ENCODE peak calls at places on chromosomes 1 and 21, in eight cellular contexts. N is prostate gland, B is ovary, P is IMR-90, J is uterus, K is breast epithelium, I is A549, T is heart left ventricle. Z is an unnamed sample.

GRCh38 chr1:110525250-110525597 is 6.2 kb upstream of the KCNA10 start:
- DNase-seq in N (no peak), B (no peak), P (no peak), J (no peak), K (no peak), I (no peak), T (no peak), Z (no peak)

GRCh38 chr1:81802601-81803422 is 2.1 kb downstream of the ADGRL2 start:
- DNase-seq in N (peak; percentile 74), B (peak; percentile 85), P (peak; percentile 33), J (peak; percentile 61), K (peak; percentile 54), I (peak; percentile 45), T (peak; percentile 82), Z (peak; percentile 83)

GRCh38 chr1:22625262-22625925 is 11.0 kb upstream of the C1QA start:
- DNase-seq in N (no peak), B (no peak), P (no peak), J (no peak), K (no peak), I (no peak), T (no peak), Z (no peak)

GRCh38 chr1:114105401-114105979 is 48.2 kb downstream of the SYT6 start:
- DNase-seq in N (no peak), B (no peak), P (no peak), J (no peak), K (no peak), I (no peak), T (no peak), Z (no peak)

GRCh38 chr1:47559944-47560695 is 122.3 kb downstream of the FOXD2 start:
- DNase-seq in N (no peak), B (no peak), P (no peak), J (no peak), K (no peak), I (no peak), T (no peak), Z (peak; percentile 82)

GRCh38 chr1:15073799-15074308 is 79.7 kb upstream of the TMEM51 start:
- DNase-seq in N (no peak), B (no peak), P (no peak), J (no peak), K (no peak), I (no peak), T (no peak), Z (no peak)

GRCh38 chr1:179077396-179077795 is 4.5 kb upstream of the TOR3A start:
- DNase-seq in N (no peak), B (no peak), P (peak; percentile 81), J (no peak), K (no peak), I (no peak), T (no peak), Z (no peak)

GRCh38 chr1:112643080-112643479 is 23.4 kb downstream of the CAPZA1 start:
- DNase-seq in N (no peak), B (no peak), P (no peak), J (no peak), K (no peak), I (no peak), T (no peak), Z (no peak)

GRCh38 chr1:59012378-59012777 is 228.5 kb upstream of the JUN start:
- DNase-seq in N (no peak), B (no peak), P (no peak), J (no peak), K (no peak), I (no peak), T (no peak), Z (no peak)

DNA sequence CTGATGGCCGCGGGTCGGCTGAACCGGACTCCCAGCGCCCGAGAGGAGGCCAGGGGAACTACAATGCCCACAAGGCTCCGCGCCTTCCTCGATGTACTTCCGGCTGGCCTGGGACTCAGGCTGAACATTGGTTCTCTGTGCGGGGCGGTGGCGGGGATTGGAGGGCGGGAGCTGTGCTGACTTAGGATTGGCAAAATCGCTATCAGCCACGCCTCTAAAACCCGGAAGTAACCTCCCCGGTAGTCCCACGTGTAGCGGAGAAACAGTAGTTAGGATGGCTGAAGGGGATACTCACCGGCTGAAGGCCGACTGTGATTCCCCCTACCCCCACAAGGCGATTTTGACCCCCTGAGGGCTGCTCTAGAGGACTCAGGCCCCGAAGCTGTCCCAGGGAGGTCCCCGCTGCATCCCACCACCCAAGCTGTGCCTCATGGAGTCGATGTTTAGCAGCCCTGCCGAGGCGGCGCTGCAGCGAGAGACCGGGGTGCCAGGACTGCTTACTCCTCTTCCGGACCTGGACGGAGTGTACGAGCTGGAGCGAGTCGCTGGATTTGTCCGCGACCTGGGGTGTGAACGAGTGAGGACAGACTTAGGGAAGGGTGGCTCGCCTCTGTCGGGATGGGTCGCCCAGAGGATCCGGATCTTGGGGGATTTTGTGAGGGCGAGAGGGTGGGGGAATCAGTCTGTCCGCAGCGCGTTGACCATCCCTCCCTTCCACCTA is at the start of gene DPH2:
- DNase-seq in N (peak; percentile 97), B (peak; percentile 95), P (peak; percentile 97), J (peak; percentile 96), K (peak; percentile 98), I (peak; percentile 95), T (peak; percentile 98), Z (peak; percentile 98)
- TF ChIP-seq CTCF in N (no peak), B (no peak), P (no peak), J (peak; percentile 14), K (no peak), I (no peak), T (no peak), Z (no peak)

DNA sequence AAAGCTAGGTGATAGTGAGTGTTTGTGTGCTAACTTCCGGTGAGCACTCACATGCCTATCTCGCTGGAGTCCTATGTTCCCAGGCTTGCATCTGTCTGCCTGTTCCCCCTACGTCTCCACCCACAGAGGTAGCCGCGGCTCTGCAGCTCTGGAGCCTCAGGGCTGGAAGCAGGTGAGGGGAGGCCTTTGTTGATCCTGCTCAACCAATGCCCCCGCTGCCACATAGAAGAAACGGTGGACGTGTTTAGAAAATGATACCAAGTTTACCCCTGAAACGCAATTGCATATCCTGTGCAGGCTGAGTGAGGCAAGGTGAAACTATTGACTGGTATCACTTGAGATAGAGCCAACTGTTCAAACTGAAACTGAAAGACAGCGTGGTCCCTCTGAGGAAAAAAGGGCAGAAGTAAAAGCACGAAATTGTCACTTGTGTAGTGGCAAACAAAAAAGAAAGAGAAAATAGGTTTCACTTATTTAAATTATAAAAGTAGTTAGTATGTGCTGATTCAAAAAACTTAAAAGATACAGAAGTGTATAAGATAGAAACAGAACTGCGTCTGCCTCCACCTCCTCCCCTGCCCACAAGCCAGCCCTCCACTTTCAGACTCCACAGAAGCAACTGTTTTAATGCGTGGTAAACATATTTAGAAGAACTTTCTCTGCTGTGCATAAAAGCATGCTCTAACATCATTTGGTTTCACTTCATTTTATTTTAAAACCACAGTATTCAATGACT is 38.6 kb upstream of the ETS2 start:
- DNase-seq in N (peak; percentile 26), B (no peak), P (no peak), J (no peak), K (no peak), I (no peak), T (no peak), Z (no peak)
- H3K4me3 ChIP-seq in N (peak overlapping the region; percentile 4), B (no peak overlapping the region), P (no peak overlapping the region), J (no peak overlapping the region), K (peak overlapping the region; percentile 3), I (no peak overlapping the region), T (no peak overlapping the region), Z (peak overlapping the region; percentile 42)

GRCh38 chr1:206556748-206557635 is 49.7 kb downstream of the RASSF5 start:
- DNase-seq in N (peak; percentile 59), B (peak; percentile 62), P (peak; percentile 38), J (peak; percentile 60), K (peak; percentile 57), I (peak; percentile 25), T (peak; percentile 82), Z (peak; percentile 81)
- TF ChIP-seq POLR2A in N (peak; percentile 33), B (no peak), P (no peak), J (no peak), K (no peak), I (no peak), T (no peak), Z (peak; percentile 54)

DNA sequence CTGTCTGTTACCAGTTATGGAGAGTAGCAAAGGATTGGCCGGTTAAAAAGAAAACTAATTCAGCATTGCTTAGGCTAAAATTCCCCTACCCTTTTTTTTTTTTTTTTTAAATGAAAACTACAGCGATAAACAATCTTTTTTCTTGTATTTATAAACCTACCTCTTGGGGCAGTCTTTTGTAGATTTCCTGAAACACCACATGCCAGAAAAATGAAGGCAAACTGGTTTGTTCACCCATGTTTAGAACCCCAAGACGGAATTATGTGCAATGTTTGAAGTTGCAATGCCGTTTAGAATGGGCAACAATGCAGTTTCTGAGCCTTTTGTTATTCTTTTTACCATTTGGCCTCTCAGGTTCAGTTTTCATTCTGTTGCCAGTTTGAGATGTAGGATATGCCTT is 59.1 kb downstream of the PRDM2 start:
- DNase-seq in N (peak; percentile 80), B (no peak), P (no peak), J (no peak), K (peak; percentile 30), I (no peak), T (no peak), Z (no peak)
- TF ChIP-seq CTCF in N (no peak), B (no peak), P (no peak), J (no peak), K (peak; percentile 41), I (no peak), T (no peak), Z (no peak)

GRCh38 chr1:154276797-154277196 is 4.4 kb downstream of the HAX1 start:
- DNase-seq in N (no peak), B (no peak), P (no peak), J (no peak), K (no peak), I (no peak), T (no peak), Z (no peak)
- H3K4me3 ChIP-seq in N (no peak overlapping the region), B (no peak overlapping the region), P (no peak overlapping the region), J (no peak overlapping the region), K (no peak overlapping the region), I (no peak overlapping the region), T (no peak overlapping the region), Z (no peak overlapping the region)